ENCODE peak calls at places on chromosomes 2 and 18, in four cellular contexts. K, A, S and B are unnamed samples.

GRCh38 chr2:136510244-136510643 is 255.1 kb upstream of the THSD7B start:
- DNase-seq in S (no peak), K (no peak), A (peak; percentile 66), B (no peak)

GRCh38 chr18:45871655-45872054 is 46.2 kb downstream of the SIGLEC15 start:
- DNase-seq in K (no peak), A (no peak), S (peak; percentile 36), B (no peak)

GRCh38 chr2:238113611-238114010 is 13.5 kb downstream of the ESPNL start:
- DNase-seq in S (no peak), A (no peak), K (no peak), B (no peak)

GRCh38 chr2:186503827-186504606 is 18.0 kb downstream of the ZC3H15 start:
- DNase-seq in K (no peak), A (peak; percentile 24), S (peak; percentile 51), B (peak; percentile 66)

GRCh38 chr18:28176933-28177827 is at the start of gene CDH2:
- DNase-seq in K (no peak), S (peak; percentile 83), A (peak; percentile 98), B (peak; percentile 88)

GRCh38 chr18:32092422-32093105 is 890 bp downstream of the RNF138 start:
- DNase-seq in K (peak; percentile 95), A (peak; percentile 98), S (peak; percentile 93), B (peak; percentile 97)

GRCh38 chr2:86293612-86294011 is 43.8 kb downstream of the REEP1 start:
- DNase-seq in K (no peak), A (no peak), S (peak; percentile 59), B (no peak)

GRCh38 chr2:158131919-158132566 is 30.4 kb downstream of the UPP2 start:
- DNase-seq in A (no peak), S (no peak), K (no peak), B (no peak)

GRCh38 chr2:50591642-50592041 is 440.3 kb downstream of the NRXN1 start:
- DNase-seq in S (no peak), A (no peak), K (no peak), B (no peak)

GRCh38 chr18:62625019-62625418 is 90.3 kb upstream of the PHLPP1 start:
- DNase-seq in K (no peak), S (no peak), A (no peak), B (no peak)

GRCh38 chr2:106147159-106147558 is 46.9 kb downstream of the UXS1 start:
- DNase-seq in S (peak; percentile 39), A (peak; percentile 44), K (no peak), B (peak; percentile 44)

GRCh38 chr18:23981369-23981768 is 33.2 kb upstream of the TTC39C start:
- DNase-seq in A (no peak), S (no peak), K (no peak), B (no peak)

GRCh38 chr2:223001831-223002230 is 50.2 kb upstream of the KCNE4 start:
- DNase-seq in S (no peak), K (no peak), A (no peak), B (no peak)

GRCh38 chr18:5630057-5630765 is 86.4 kb upstream of the EPB41L3 start:
- DNase-seq in A (peak; percentile 88), K (no peak), S (no peak), B (peak; percentile 5)

GRCh38 chr18:76847926-76848325 is 25.6 kb downstream of the ZNF236 start:
- DNase-seq in S (no peak), A (peak; percentile 85), K (no peak), B (no peak)

GRCh38 chr2:165825041-165825440 is 31.0 kb upstream of the GALNT3 start:
- DNase-seq in S (peak; percentile 31), K (no peak), A (peak; percentile 39), B (no peak)

GRCh38 chr2:86482034-86482433 is 40.9 kb downstream of the KDM3A start:
- DNase-seq in K (no peak), A (no peak), S (no peak), B (peak; percentile 27)

GRCh38 chr2:238132463-238133450 is 5.7 kb upstream of the KLHL30 start:
- DNase-seq in K (no peak), A (no peak), S (no peak), B (no peak)

GRCh38 chr18:58572181-58572580 is 56.7 kb downstream of the ALPK2 start:
- DNase-seq in A (no peak), S (peak; percentile 100), K (no peak), B (peak; percentile 99)

GRCh38 chr2:202035089-202035940 is 1.7 kb downstream of the FZD7 start:
- DNase-seq in S (peak; percentile 74), K (no peak), A (peak; percentile 82), B (peak; percentile 67)

GRCh38 chr2:230861564-230862255 is 3.0 kb upstream of the ITM2C start:
- DNase-seq in A (peak; percentile 72), K (no peak), S (no peak), B (no peak)

GRCh38 chr2:160091381-160091780 is 29.0 kb upstream of the PLA2R1 start:
- DNase-seq in K (no peak), A (no peak), S (peak; percentile 66), B (peak; percentile 54)

GRCh38 chr2:45210466-45211195 is 201.4 kb upstream of the SIX2 start:
- DNase-seq in K (no peak), A (no peak), S (peak; percentile 57), B (no peak)

GRCh38 chr2:37819228-37819627 is 105.9 kb upstream of the RMDN2 start:
- DNase-seq in A (no peak), S (peak; percentile 96), K (no peak), B (peak; percentile 91)

GRCh38 chr2:43131890-43132522 is 94.4 kb downstream of the ZFP36L2 start:
- DNase-seq in K (no peak), A (no peak), S (no peak), B (no peak)

GRCh38 chr2:177748360-177748759 is 324.2 kb downstream of the PDE11A start:
- DNase-seq in S (no peak), A (no peak), K (no peak), B (no peak)

GRCh38 chr2:222353998-222354397 is 55.2 kb upstream of the PAX3 start:
- DNase-seq in K (no peak), A (no peak), S (no peak), B (no peak)

GRCh38 chr2:238921259-238921658 is 73.4 kb downstream of the TWIST2 start:
- DNase-seq in K (no peak), S (no peak), A (no peak), B (no peak)

GRCh38 chr2:41698787-41699422 is 348.9 kb upstream of the PKDCC start:
- DNase-seq in S (peak; percentile 12), A (peak; percentile 47), K (no peak), B (peak; percentile 5)

GRCh38 chr2:3290655-3291054 is 87.0 kb downstream of the EIPR1 start:
- DNase-seq in A (no peak), S (no peak), K (no peak), B (no peak)

GRCh38 chr2:198639580-198639979 is 818.2 kb downstream of the SATB2 start:
- DNase-seq in K (no peak), A (peak; percentile 22), S (no peak), B (no peak)

GRCh38 chr18:11323359-11323819 is 174.0 kb upstream of the PIEZO2 start:
- DNase-seq in S (peak; percentile 80), K (no peak), A (peak; percentile 90), B (peak; percentile 55)

GRCh38 chr2:73268831-73269685 is 15.2 kb downstream of the FBXO41 start:
- DNase-seq in A (peak; percentile 82), K (no peak), S (no peak), B (no peak)
- H3K4me3 ChIP-seq in A (no peak overlapping the region), K (peak overlapping the region; percentile 56), S (no peak overlapping the region), B (no peak overlapping the region)

DNA sequence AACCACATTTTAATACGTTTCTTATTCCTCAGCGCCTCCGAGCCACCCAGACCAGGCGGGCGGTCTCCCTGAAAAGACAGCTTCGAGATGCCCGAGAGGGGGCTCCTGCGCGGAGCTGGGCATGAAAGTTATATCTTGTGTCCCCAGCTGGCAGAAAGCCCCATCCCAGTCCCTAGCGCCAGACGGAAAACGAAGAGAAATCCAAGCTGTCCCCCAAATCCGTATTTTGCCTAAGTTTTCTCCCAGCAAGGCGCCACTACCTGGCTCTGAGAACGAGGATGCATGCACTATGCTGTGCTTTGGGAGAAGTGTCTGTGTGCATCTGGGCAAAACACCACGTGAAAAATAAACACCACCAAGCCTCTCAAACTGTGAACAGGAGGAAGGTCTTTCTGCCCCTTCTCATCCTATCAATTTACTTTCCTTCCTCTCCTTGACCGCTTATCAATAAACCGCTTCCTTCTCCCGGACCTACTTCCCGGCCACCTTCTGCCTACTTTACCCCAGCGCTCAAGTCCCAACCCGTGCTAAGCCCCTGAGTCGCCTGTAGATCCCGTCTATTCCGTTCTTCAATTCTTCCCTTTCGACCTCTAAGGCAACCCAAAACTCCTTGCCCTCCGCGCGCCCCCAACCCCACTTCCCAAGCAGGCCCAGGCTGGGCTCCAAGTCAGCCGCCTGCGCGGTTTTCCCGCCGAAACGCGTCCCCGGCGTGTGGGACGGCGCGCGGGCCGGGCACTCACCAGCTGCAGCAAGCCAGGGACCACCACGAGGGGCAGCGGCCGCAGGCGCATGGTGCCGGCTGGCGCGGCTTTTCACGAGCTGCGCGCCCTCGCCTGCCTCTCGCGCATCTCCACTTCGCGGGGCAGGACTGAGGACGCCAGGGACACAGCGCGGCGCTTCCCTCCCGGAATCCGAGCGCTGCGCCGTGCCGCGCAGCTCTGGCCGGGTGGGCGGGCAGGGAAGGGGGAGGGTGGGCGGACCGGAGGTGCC is at the start of gene NXPH2:
- DNase-seq in K (no peak), A (peak; percentile 56), S (peak; percentile 3), B (no peak)
- H3K4me3 ChIP-seq in K (peak within 1 kb of the TSS; percentile 65), A (peak within 1 kb of the TSS; percentile 37), S (peak within 1 kb of the TSS; percentile 7), B (no peak within 1 kb of the TSS)

DNA sequence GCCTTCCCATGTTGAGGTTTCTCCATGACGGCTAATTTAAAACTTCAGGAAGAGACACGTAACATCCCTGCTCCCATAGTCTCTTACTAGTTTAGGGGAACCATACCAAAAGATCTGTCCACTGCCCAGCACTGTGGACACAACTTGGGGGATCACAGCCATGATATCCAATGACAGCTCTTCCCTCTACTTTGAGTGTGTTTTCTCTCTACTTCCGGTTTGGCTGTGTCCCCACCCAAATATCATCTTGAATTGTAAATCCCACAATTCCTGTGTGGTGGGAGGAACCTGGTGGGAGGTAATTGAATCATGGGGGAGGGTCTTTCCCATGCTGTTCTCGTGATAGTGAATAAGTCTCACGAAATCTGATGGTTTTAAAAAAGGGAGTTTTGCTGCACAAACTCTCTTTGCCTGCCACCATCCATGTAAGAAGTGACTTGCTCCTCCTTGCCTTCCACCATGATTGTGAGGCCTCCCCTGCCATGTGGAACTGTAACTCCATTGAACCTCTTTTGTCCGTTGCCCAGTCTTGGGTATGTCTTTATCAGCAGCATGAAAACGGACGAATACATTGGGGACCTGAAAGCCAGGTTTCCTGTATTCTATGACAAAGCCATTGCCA is 1.6 kb upstream of the MGAT4A start:
- DNase-seq in K (no peak), A (no peak), S (no peak), B (no peak)
- H3K4me3 ChIP-seq in K (peak overlapping the region; percentile 84), A (no peak overlapping the region), S (no peak overlapping the region), B (no peak overlapping the region)

GRCh38 chr2:69333352-69333751 is 53.7 kb downstream of the GFPT1 start:
- DNase-seq in A (no peak), K (no peak), S (no peak), B (no peak)
- H3K4me3 ChIP-seq in A (no peak overlapping the region), K (no peak overlapping the region), S (no peak overlapping the region), B (no peak overlapping the region)

DNA sequence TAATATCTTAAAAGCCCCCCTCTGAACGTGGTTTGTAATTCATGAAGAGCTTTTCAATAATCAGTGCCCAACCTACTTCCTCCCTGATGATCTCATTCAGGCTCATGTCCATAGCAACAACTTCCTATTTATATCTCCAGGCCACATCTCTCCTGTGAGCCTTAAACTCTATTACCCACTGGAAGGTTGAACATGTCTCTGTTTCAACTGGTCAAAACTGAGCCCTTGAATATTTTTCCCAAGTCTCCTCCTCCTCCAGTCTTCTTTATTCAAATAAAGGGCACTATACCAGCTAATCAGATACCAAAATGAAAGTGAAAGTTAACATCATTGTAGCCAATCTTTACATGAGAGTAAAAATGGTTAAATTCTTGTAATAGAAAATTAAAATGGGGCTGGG is 63.7 kb upstream of the ITGA4 start:
- DNase-seq in K (no peak), S (peak; percentile 53), A (peak; percentile 29), B (peak; percentile 56)
- H3K4me3 ChIP-seq in K (peak overlapping the region; percentile 45), S (peak overlapping the region; percentile 20), A (no peak overlapping the region), B (no peak overlapping the region)